ENCODE peak calls at places on chromosomes 7 and 10, in ten cellular contexts. One of them, this sample, is unnamed.

GRCh38 chr10:31358688-31359330 is 39.8 kb downstream of the ZEB1 start:
- DNase-seq in activated CD8-positive, alpha-beta T cell treated with anti-CD3 and anti-CD28 coated beads for 36 hours: no peak
- DNase-seq in endodermal cell: no peak
- DNase-seq in colonic mucosa: no peak
- DNase-seq in astrocyte: peak
- DNase-seq in foreskin fibroblast: no peak
- DNase-seq in B cell: no peak
- DNase-seq in GM13977: no peak
- DNase-seq in dorsolateral prefrontal cortex: no peak
- DNase-seq in IMR-90: peak
- DNase-seq in this sample: no peak

GRCh38 chr10:62380002-62380401 is 5.8 kb downstream of the ZNF365 start:
- DNase-seq in IMR-90: peak
- DNase-seq in B cell: no peak
- DNase-seq in activated CD8-positive, alpha-beta T cell treated with anti-CD3 and anti-CD28 coated beads for 36 hours: no peak
- DNase-seq in GM13977: no peak
- DNase-seq in foreskin fibroblast: peak
- DNase-seq in dorsolateral prefrontal cortex: no peak
- DNase-seq in astrocyte: peak
- DNase-seq in endodermal cell: no peak
- DNase-seq in colonic mucosa: no peak
- DNase-seq in this sample: no peak

GRCh38 chr10:63573068-63573697 is 52.0 kb downstream of the REEP3 start:
- DNase-seq in IMR-90: peak
- DNase-seq in astrocyte: peak
- DNase-seq in foreskin fibroblast: peak
- DNase-seq in GM13977: peak
- DNase-seq in endodermal cell: no peak
- DNase-seq in B cell: no peak
- DNase-seq in dorsolateral prefrontal cortex: no peak
- DNase-seq in activated CD8-positive, alpha-beta T cell treated with anti-CD3 and anti-CD28 coated beads for 36 hours: no peak
- DNase-seq in colonic mucosa: no peak
- DNase-seq in this sample: no peak

GRCh38 chr10:10530313-10530712 is 487.4 kb upstream of the CELF2 start:
- DNase-seq in foreskin fibroblast: no peak
- DNase-seq in dorsolateral prefrontal cortex: no peak
- DNase-seq in endodermal cell: no peak
- DNase-seq in B cell: no peak
- DNase-seq in GM13977: no peak
- DNase-seq in IMR-90: peak
- DNase-seq in colonic mucosa: no peak
- DNase-seq in astrocyte: no peak
- DNase-seq in activated CD8-positive, alpha-beta T cell treated with anti-CD3 and anti-CD28 coated beads for 36 hours: no peak
- DNase-seq in this sample: no peak

GRCh38 chr7:103048833-103049232 is 25.8 kb downstream of the FBXL13 start:
- DNase-seq in B cell: no peak
- DNase-seq in dorsolateral prefrontal cortex: no peak
- DNase-seq in IMR-90: peak
- DNase-seq in activated CD8-positive, alpha-beta T cell treated with anti-CD3 and anti-CD28 coated beads for 36 hours: no peak
- DNase-seq in foreskin fibroblast: no peak
- DNase-seq in endodermal cell: no peak
- DNase-seq in GM13977: no peak
- DNase-seq in colonic mucosa: no peak
- DNase-seq in astrocyte: peak
- DNase-seq in this sample: no peak

GRCh38 chr10:100133801-100134200 is 52.0 kb downstream of the ERLIN1 start:
- DNase-seq in B cell: no peak
- DNase-seq in astrocyte: no peak
- DNase-seq in colonic mucosa: no peak
- DNase-seq in GM13977: no peak
- DNase-seq in IMR-90: no peak
- DNase-seq in activated CD8-positive, alpha-beta T cell treated with anti-CD3 and anti-CD28 coated beads for 36 hours: peak
- DNase-seq in dorsolateral prefrontal cortex: no peak
- DNase-seq in endodermal cell: no peak
- DNase-seq in foreskin fibroblast: no peak
- DNase-seq in this sample: no peak

GRCh38 chr7:139716156-139716942 is 61.4 kb downstream of the HIPK2 start:
- DNase-seq in IMR-90: no peak
- DNase-seq in dorsolateral prefrontal cortex: no peak
- DNase-seq in colonic mucosa: no peak
- DNase-seq in astrocyte: no peak
- DNase-seq in GM13977: no peak
- DNase-seq in B cell: no peak
- DNase-seq in endodermal cell: peak
- DNase-seq in activated CD8-positive, alpha-beta T cell treated with anti-CD3 and anti-CD28 coated beads for 36 hours: no peak
- DNase-seq in foreskin fibroblast: no peak
- DNase-seq in this sample: no peak

GRCh38 chr7:157525501-157525915 is 188.7 kb downstream of the DNAJB6 start:
- DNase-seq in endodermal cell: peak
- DNase-seq in activated CD8-positive, alpha-beta T cell treated with anti-CD3 and anti-CD28 coated beads for 36 hours: no peak
- DNase-seq in dorsolateral prefrontal cortex: no peak
- DNase-seq in GM13977: no peak
- DNase-seq in foreskin fibroblast: no peak
- DNase-seq in IMR-90: no peak
- DNase-seq in astrocyte: no peak
- DNase-seq in B cell: no peak
- DNase-seq in colonic mucosa: no peak
- DNase-seq in this sample: no peak

GRCh38 chr7:113629244-113629643 is 289.6 kb downstream of the PPP1R3A start:
- DNase-seq in GM13977: no peak
- DNase-seq in foreskin fibroblast: no peak
- DNase-seq in IMR-90: peak
- DNase-seq in activated CD8-positive, alpha-beta T cell treated with anti-CD3 and anti-CD28 coated beads for 36 hours: no peak
- DNase-seq in astrocyte: no peak
- DNase-seq in endodermal cell: no peak
- DNase-seq in colonic mucosa: no peak
- DNase-seq in B cell: no peak
- DNase-seq in dorsolateral prefrontal cortex: no peak
- DNase-seq in this sample: no peak

GRCh38 chr7:151592868-151593486 is 73.3 kb upstream of the RHEB start:
- DNase-seq in activated CD8-positive, alpha-beta T cell treated with anti-CD3 and anti-CD28 coated beads for 36 hours: no peak
- DNase-seq in GM13977: no peak
- DNase-seq in astrocyte: peak
- DNase-seq in foreskin fibroblast: peak
- DNase-seq in IMR-90: peak
- DNase-seq in dorsolateral prefrontal cortex: no peak
- DNase-seq in colonic mucosa: no peak
- DNase-seq in endodermal cell: no peak
- DNase-seq in B cell: no peak
- DNase-seq in this sample: no peak

GRCh38 chr7:24025094-24025493 is 258.9 kb upstream of the NPY start:
- DNase-seq in GM13977: no peak
- DNase-seq in colonic mucosa: no peak
- DNase-seq in IMR-90: peak
- DNase-seq in activated CD8-positive, alpha-beta T cell treated with anti-CD3 and anti-CD28 coated beads for 36 hours: no peak
- DNase-seq in B cell: no peak
- DNase-seq in endodermal cell: no peak
- DNase-seq in foreskin fibroblast: peak
- DNase-seq in dorsolateral prefrontal cortex: no peak
- DNase-seq in astrocyte: peak
- DNase-seq in this sample: no peak

GRCh38 chr10:58919927-58920654 is 256.4 kb upstream of the PHYHIPL start:
- DNase-seq in GM13977: no peak
- DNase-seq in foreskin fibroblast: peak
- DNase-seq in dorsolateral prefrontal cortex: no peak
- DNase-seq in activated CD8-positive, alpha-beta T cell treated with anti-CD3 and anti-CD28 coated beads for 36 hours: no peak
- DNase-seq in endodermal cell: no peak
- DNase-seq in IMR-90: peak
- DNase-seq in colonic mucosa: no peak
- DNase-seq in astrocyte: peak
- DNase-seq in B cell: no peak
- DNase-seq in this sample: no peak

GRCh38 chr10:7635431-7636125 is 31.2 kb downstream of the ITIH5 start:
- DNase-seq in endodermal cell: peak
- DNase-seq in IMR-90: no peak
- DNase-seq in foreskin fibroblast: no peak
- DNase-seq in activated CD8-positive, alpha-beta T cell treated with anti-CD3 and anti-CD28 coated beads for 36 hours: no peak
- DNase-seq in colonic mucosa: no peak
- DNase-seq in dorsolateral prefrontal cortex: no peak
- DNase-seq in GM13977: no peak
- DNase-seq in astrocyte: no peak
- DNase-seq in B cell: no peak
- DNase-seq in this sample: no peak

GRCh38 chr10:43846968-43847367 is 198.3 kb upstream of the ZNF32 start:
- DNase-seq in astrocyte: no peak
- DNase-seq in IMR-90: no peak
- DNase-seq in B cell: no peak
- DNase-seq in dorsolateral prefrontal cortex: no peak
- DNase-seq in colonic mucosa: no peak
- DNase-seq in foreskin fibroblast: no peak
- DNase-seq in GM13977: no peak
- DNase-seq in activated CD8-positive, alpha-beta T cell treated with anti-CD3 and anti-CD28 coated beads for 36 hours: no peak
- DNase-seq in endodermal cell: no peak
- DNase-seq in this sample: no peak

GRCh38 chr10:1589257-1589656 is 148.1 kb downstream of the ADARB2 start:
- DNase-seq in endodermal cell: no peak
- DNase-seq in activated CD8-positive, alpha-beta T cell treated with anti-CD3 and anti-CD28 coated beads for 36 hours: no peak
- DNase-seq in GM13977: no peak
- DNase-seq in astrocyte: no peak
- DNase-seq in dorsolateral prefrontal cortex: no peak
- DNase-seq in IMR-90: no peak
- DNase-seq in colonic mucosa: no peak
- DNase-seq in foreskin fibroblast: no peak
- DNase-seq in B cell: no peak
- DNase-seq in this sample: no peak

GRCh38 chr10:87619705-87620104 is 40.0 kb upstream of the PAPSS2 start:
- DNase-seq in activated CD8-positive, alpha-beta T cell treated with anti-CD3 and anti-CD28 coated beads for 36 hours: no peak
- DNase-seq in IMR-90: peak
- DNase-seq in astrocyte: peak
- DNase-seq in colonic mucosa: no peak
- DNase-seq in GM13977: no peak
- DNase-seq in endodermal cell: no peak
- DNase-seq in foreskin fibroblast: no peak
- DNase-seq in B cell: no peak
- DNase-seq in dorsolateral prefrontal cortex: no peak
- DNase-seq in this sample: no peak

GRCh38 chr7:135930565-135931423 is 46.4 kb downstream of the MTPN start:
- DNase-seq in astrocyte: peak
- DNase-seq in IMR-90: peak
- DNase-seq in dorsolateral prefrontal cortex: no peak
- DNase-seq in B cell: no peak
- DNase-seq in foreskin fibroblast: peak
- DNase-seq in activated CD8-positive, alpha-beta T cell treated with anti-CD3 and anti-CD28 coated beads for 36 hours: no peak
- DNase-seq in endodermal cell: peak
- DNase-seq in GM13977: no peak
- DNase-seq in colonic mucosa: no peak
- DNase-seq in this sample: no peak

GRCh38 chr7:155466142-155466813 is 8.3 kb downstream of the EN2 start:
- DNase-seq in foreskin fibroblast: no peak
- DNase-seq in IMR-90: no peak
- DNase-seq in colonic mucosa: no peak
- DNase-seq in endodermal cell: peak
- DNase-seq in B cell: peak
- DNase-seq in dorsolateral prefrontal cortex: no peak
- DNase-seq in GM13977: peak
- DNase-seq in activated CD8-positive, alpha-beta T cell treated with anti-CD3 and anti-CD28 coated beads for 36 hours: no peak
- DNase-seq in astrocyte: no peak
- DNase-seq in this sample: no peak

DNA sequence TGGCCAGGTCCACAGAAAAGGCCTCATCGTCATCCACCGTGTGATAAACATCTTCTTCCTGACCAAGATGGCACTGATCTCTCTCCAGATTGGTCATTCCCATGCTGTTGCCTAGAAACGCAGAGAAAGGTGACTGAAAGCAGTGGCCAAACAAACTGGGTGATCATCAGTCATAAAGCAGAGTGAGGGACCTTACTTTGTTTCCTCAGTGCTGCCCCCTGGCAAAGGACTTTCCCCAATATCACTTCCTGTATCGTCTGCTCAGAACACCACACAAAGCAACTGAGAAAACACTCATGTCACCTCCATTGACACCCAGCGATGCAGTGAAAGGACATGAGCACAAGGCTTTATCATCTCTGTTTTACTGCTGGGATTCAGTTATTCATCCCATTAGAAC is 40.0 kb upstream of the TM9SF3 start:
- DNase-seq in astrocyte: no peak
- DNase-seq in B cell: no peak
- DNase-seq in IMR-90: no peak
- DNase-seq in dorsolateral prefrontal cortex: no peak
- DNase-seq in GM13977: no peak
- DNase-seq in endodermal cell: peak
- DNase-seq in foreskin fibroblast: no peak
- DNase-seq in activated CD8-positive, alpha-beta T cell treated with anti-CD3 and anti-CD28 coated beads for 36 hours: peak
- DNase-seq in colonic mucosa: no peak
- DNase-seq in this sample: no peak
- TF ChIP-seq CTCF in astrocyte: peak
- TF ChIP-seq CTCF in B cell: no peak
- TF ChIP-seq CTCF in IMR-90: no peak
- TF ChIP-seq CTCF in dorsolateral prefrontal cortex: no peak
- TF ChIP-seq CTCF in GM13977: peak
- TF ChIP-seq CTCF in endodermal cell: peak
- TF ChIP-seq CTCF in foreskin fibroblast: no peak
- TF ChIP-seq CTCF in activated CD8-positive, alpha-beta T cell treated with anti-CD3 and anti-CD28 coated beads for 36 hours: no peak
- TF ChIP-seq CTCF in colonic mucosa: no peak
- TF ChIP-seq CTCF in this sample: peak

GRCh38 chr10:75235375-75236177 is at the start of gene COMTD1:
- DNase-seq in IMR-90: peak
- DNase-seq in GM13977: peak
- DNase-seq in astrocyte: peak
- DNase-seq in foreskin fibroblast: peak
- DNase-seq in colonic mucosa: peak
- DNase-seq in B cell: peak
- DNase-seq in dorsolateral prefrontal cortex: peak
- DNase-seq in activated CD8-positive, alpha-beta T cell treated with anti-CD3 and anti-CD28 coated beads for 36 hours: peak
- DNase-seq in endodermal cell: peak
- DNase-seq in this sample: peak
- TF ChIP-seq CTCF in IMR-90: peak
- TF ChIP-seq CTCF in GM13977: peak
- TF ChIP-seq CTCF in astrocyte: peak
- TF ChIP-seq CTCF in foreskin fibroblast: peak
- TF ChIP-seq CTCF in colonic mucosa: peak
- TF ChIP-seq CTCF in B cell: peak
- TF ChIP-seq CTCF in dorsolateral prefrontal cortex: peak
- TF ChIP-seq CTCF in activated CD8-positive, alpha-beta T cell treated with anti-CD3 and anti-CD28 coated beads for 36 hours: peak
- TF ChIP-seq CTCF in endodermal cell: peak
- TF ChIP-seq CTCF in this sample: peak

GRCh38 chr10:4512557-4513286 is 313.3 kb upstream of the AKR1E2 start:
- DNase-seq in endodermal cell: no peak
- DNase-seq in colonic mucosa: peak
- DNase-seq in IMR-90: peak
- DNase-seq in dorsolateral prefrontal cortex: no peak
- DNase-seq in B cell: no peak
- DNase-seq in activated CD8-positive, alpha-beta T cell treated with anti-CD3 and anti-CD28 coated beads for 36 hours: peak
- DNase-seq in GM13977: no peak
- DNase-seq in foreskin fibroblast: peak
- DNase-seq in astrocyte: peak
- DNase-seq in this sample: no peak
- TF ChIP-seq CTCF in endodermal cell: peak
- TF ChIP-seq CTCF in colonic mucosa: peak
- TF ChIP-seq CTCF in IMR-90: peak
- TF ChIP-seq CTCF in dorsolateral prefrontal cortex: peak
- TF ChIP-seq CTCF in B cell: no peak
- TF ChIP-seq CTCF in activated CD8-positive, alpha-beta T cell treated with anti-CD3 and anti-CD28 coated beads for 36 hours: no peak
- TF ChIP-seq CTCF in GM13977: no peak
- TF ChIP-seq CTCF in foreskin fibroblast: peak
- TF ChIP-seq CTCF in astrocyte: peak
- TF ChIP-seq CTCF in this sample: peak

GRCh38 chr10:110353244-110354119 is 48.8 kb upstream of the SMNDC1 start:
- DNase-seq in activated CD8-positive, alpha-beta T cell treated with anti-CD3 and anti-CD28 coated beads for 36 hours: peak
- DNase-seq in colonic mucosa: no peak
- DNase-seq in endodermal cell: peak
- DNase-seq in IMR-90: peak
- DNase-seq in GM13977: no peak
- DNase-seq in B cell: peak
- DNase-seq in dorsolateral prefrontal cortex: no peak
- DNase-seq in foreskin fibroblast: peak
- DNase-seq in astrocyte: peak
- DNase-seq in this sample: no peak
- TF ChIP-seq CTCF in activated CD8-positive, alpha-beta T cell treated with anti-CD3 and anti-CD28 coated beads for 36 hours: no peak
- TF ChIP-seq CTCF in colonic mucosa: no peak
- TF ChIP-seq CTCF in endodermal cell: no peak
- TF ChIP-seq CTCF in IMR-90: peak
- TF ChIP-seq CTCF in GM13977: no peak
- TF ChIP-seq CTCF in B cell: no peak
- TF ChIP-seq CTCF in dorsolateral prefrontal cortex: no peak
- TF ChIP-seq CTCF in foreskin fibroblast: no peak
- TF ChIP-seq CTCF in astrocyte: no peak
- TF ChIP-seq CTCF in this sample: no peak

This sample was measured in neural crest cell.